ENCODE peak calls at places on chromosomes 12 and 14, in seven cellular contexts. I is HCT116, M is RCC 7860, F is testis, E is LNCaP clone FGC, N is NCI-H146, X is heart right ventricle. J is an unnamed sample.

GRCh38 chr14:77248666-77249065 is 22.3 kb downstream of the NGB start:
- DNase-seq in I (no peak), M (no peak), F (no peak), E (no peak), N (no peak), X (no peak), J (no peak)

GRCh38 chr14:56002876-56003625 is 115.2 kb upstream of the PELI2 start:
- DNase-seq in I (no peak), M (no peak), F (no peak), E (no peak), N (no peak), X (no peak), J (no peak)

GRCh38 chr12:104669851-104670337 is 213.1 kb downstream of the CHST11 start:
- DNase-seq in I (no peak), M (no peak), F (peak), E (no peak), N (no peak), X (peak), J (no peak)

GRCh38 chr12:12721251-12721689 is 4.1 kb downstream of the CDKN1B start:
- DNase-seq in I (no peak), M (no peak), F (no peak), E (no peak), N (no peak), X (no peak), J (no peak)

GRCh38 chr12:131608740-131609665 is 101.9 kb upstream of the SFSWAP start:
- DNase-seq in I (peak), M (no peak), F (peak), E (no peak), N (peak), X (peak), J (no peak)

GRCh38 chr12:130347588-130347987 is 9.9 kb downstream of the PIWIL1 start:
- DNase-seq in I (no peak), M (no peak), F (no peak), E (no peak), N (no peak), X (no peak), J (no peak)

GRCh38 chr14:75457024-75457390 is 29.2 kb downstream of the JDP2 start:
- DNase-seq in I (no peak), M (no peak), F (no peak), E (no peak), N (no peak), X (no peak), J (no peak)

GRCh38 chr12:4615667-4616066 is 33.2 kb downstream of the AKAP3 start:
- DNase-seq in I (no peak), M (no peak), F (no peak), E (no peak), N (no peak), X (no peak), J (no peak)

GRCh38 chr14:99764222-99764706 is 28.9 kb upstream of the EML1 start:
- DNase-seq in I (no peak), M (no peak), F (no peak), E (no peak), N (no peak), X (no peak), J (no peak)

GRCh38 chr12:5798242-5799015 is 146.6 kb downstream of the ANO2 start:
- DNase-seq in I (no peak), M (no peak), F (no peak), E (no peak), N (no peak), X (no peak), J (no peak)

GRCh38 chr14:65792208-65792905 is 379.8 kb downstream of the FUT8 start:
- DNase-seq in I (peak), M (peak), F (no peak), E (no peak), N (no peak), X (no peak), J (no peak)

GRCh38 chr12:103620395-103620794 is 33.3 kb downstream of the STAB2 start:
- DNase-seq in I (no peak), M (no peak), F (no peak), E (no peak), N (no peak), X (no peak), J (no peak)

GRCh38 chr14:23430733-23431105 is 4.7 kb downstream of the MYH7 start:
- DNase-seq in I (no peak), M (peak), F (no peak), E (no peak), N (no peak), X (no peak), J (no peak)

GRCh38 chr14:96176811-96177211 is 27.8 kb upstream of the BDKRB2 start:
- DNase-seq in I (no peak), M (no peak), F (peak), E (no peak), N (no peak), X (peak), J (no peak)

GRCh38 chr14:23362200-23362599 is 2.8 kb downstream of the EFS start:
- DNase-seq in I (no peak), M (no peak), F (no peak), E (no peak), N (no peak), X (no peak), J (no peak)

GRCh38 chr12:118979763-118980406 is 1.5 kb upstream of the SRRM4 start:
- DNase-seq in I (peak), M (no peak), F (peak), E (peak), N (peak), X (no peak), J (no peak)

GRCh38 chr12:97168804-97169203 is 261.7 kb downstream of the NEDD1 start:
- DNase-seq in I (no peak), M (peak), F (no peak), E (no peak), N (no peak), X (no peak), J (no peak)

GRCh38 chr12:123889000-123889399 is 83.6 kb downstream of the CCDC92 start:
- DNase-seq in I (no peak), M (no peak), F (no peak), E (no peak), N (no peak), X (no peak), J (no peak)

GRCh38 chr14:81384900-81385299 is 15.2 kb downstream of the STON2 start:
- DNase-seq in I (no peak), M (peak), F (no peak), E (no peak), N (peak), X (no peak), J (no peak)

GRCh38 chr12:52058631-52059324 is 7.5 kb downstream of the NR4A1 start:
- DNase-seq in I (no peak), M (no peak), F (no peak), E (no peak), N (no peak), X (no peak), J (no peak)

GRCh38 chr12:108838194-108839010 is 19.0 kb downstream of the SSH1 start:
- DNase-seq in I (peak), M (peak), F (peak), E (no peak), N (peak), X (peak), J (peak)

GRCh38 chr12:89492883-89493282 is 31.7 kb downstream of the GALNT4 start:
- DNase-seq in I (no peak), M (no peak), F (no peak), E (no peak), N (no peak), X (no peak), J (no peak)

GRCh38 chr14:96852823-96853422 is 55.7 kb downstream of the VRK1 start:
- DNase-seq in I (peak), M (no peak), F (peak), E (peak), N (peak), X (no peak), J (no peak)

GRCh38 chr14:55746533-55746932 is 166.5 kb downstream of the KTN1 start:
- DNase-seq in I (no peak), M (no peak), F (no peak), E (no peak), N (no peak), X (no peak), J (no peak)

J was measured in GOT3.